ENCODE peak calls at places on chromosomes 2 and 18, in eight cellular contexts. Q, B, F, W, M, C, I and K are unnamed samples.

GRCh38 chr2:106115250-106115649 is 78.9 kb downstream of the UXS1 start:
- DNase-seq in Q (peak), B (peak), F (no peak), W (peak), M (no peak), C (peak), I (no peak), K (no peak)

GRCh38 chr18:64100136-64100922 is 48.6 kb downstream of the LINC00305 start:
- DNase-seq in Q (no peak), B (no peak), F (no peak), W (no peak), M (no peak), C (no peak), I (no peak), K (no peak)

GRCh38 chr2:105438104-105438929 is 39.5 kb upstream of the FHL2 start:
- DNase-seq in Q (no peak), B (peak), F (peak), W (no peak), M (no peak), C (peak), I (peak), K (no peak)

GRCh38 chr2:35787302-35788031 is 568.1 kb upstream of the CRIM1 start:
- DNase-seq in Q (no peak), B (no peak), F (no peak), W (no peak), M (no peak), C (no peak), I (no peak), K (no peak)

GRCh38 chr2:167596072-167596471 is 651.3 kb downstream of the STK39 start:
- DNase-seq in Q (no peak), B (no peak), F (no peak), W (no peak), M (no peak), C (no peak), I (no peak), K (no peak)

GRCh38 chr2:53711271-53711780 is 56.3 kb upstream of the CHAC2 start:
- DNase-seq in Q (no peak), B (no peak), F (no peak), W (no peak), M (no peak), C (no peak), I (no peak), K (no peak)

GRCh38 chr2:172662099-172662498 is 73.5 kb upstream of the RAPGEF4 start:
- DNase-seq in Q (no peak), B (peak), F (no peak), W (no peak), M (no peak), C (no peak), I (no peak), K (no peak)

GRCh38 chr18:58671941-58672565 is 788 bp downstream of the MALT1 start:
- DNase-seq in Q (peak), B (peak), F (no peak), W (peak), M (no peak), C (peak), I (no peak), K (no peak)

GRCh38 chr2:68284896-68285295 is 32.6 kb upstream of the PPP3R1 start:
- DNase-seq in Q (peak), B (peak), F (peak), W (peak), M (peak), C (peak), I (peak), K (no peak)

GRCh38 chr2:143128681-143129580 is at the start of gene ARHGAP15:
- DNase-seq in Q (no peak), B (no peak), F (peak), W (no peak), M (no peak), C (no peak), I (no peak), K (no peak)

GRCh38 chr2:30412392-30413321 is 34.4 kb upstream of the LCLAT1 start:
- DNase-seq in Q (no peak), B (peak), F (no peak), W (no peak), M (peak), C (peak), I (peak), K (no peak)

GRCh38 chr2:37827911-37828411 is 97.1 kb upstream of the RMDN2 start:
- DNase-seq in Q (peak), B (peak), F (no peak), W (peak), M (no peak), C (peak), I (no peak), K (no peak)

GRCh38 chr18:39455300-39455699 is 1889.7 kb upstream of the CELF4 start:
- DNase-seq in Q (peak), B (peak), F (no peak), W (peak), M (no peak), C (peak), I (no peak), K (no peak)

GRCh38 chr18:44036500-44036899 is 644.2 kb upstream of the SETBP1 start:
- DNase-seq in Q (no peak), B (peak), F (peak), W (peak), M (no peak), C (no peak), I (no peak), K (no peak)

GRCh38 chr2:9802576-9802993 is 40.7 kb upstream of the TAF1B start:
- DNase-seq in Q (no peak), B (no peak), F (no peak), W (peak), M (peak), C (no peak), I (no peak), K (no peak)

GRCh38 chr2:655626-656025 is 21.6 kb downstream of the TMEM18 start:
- DNase-seq in Q (no peak), B (peak), F (no peak), W (peak), M (no peak), C (peak), I (no peak), K (no peak)

GRCh38 chr2:120322329-120322728 is 23.6 kb upstream of the INHBB start:
- DNase-seq in Q (no peak), B (no peak), F (no peak), W (no peak), M (no peak), C (no peak), I (no peak), K (no peak)

GRCh38 chr2:136327162-136327852 is 209.4 kb upstream of the CXCR4 start:
- DNase-seq in Q (peak), B (peak), F (no peak), W (peak), M (no peak), C (peak), I (no peak), K (no peak)

GRCh38 chr2:118852605-118853128 is 5.2 kb upstream of the EN1 start:
- DNase-seq in Q (no peak), B (no peak), F (no peak), W (no peak), M (no peak), C (no peak), I (no peak), K (no peak)

GRCh38 chr2:1626271-1626681 is 118.0 kb downstream of the PXDN start:
- DNase-seq in Q (no peak), B (no peak), F (no peak), W (no peak), M (peak), C (peak), I (no peak), K (no peak)

GRCh38 chr2:215664847-215665525 is 229.1 kb upstream of the FN1 start:
- DNase-seq in Q (peak), B (peak), F (no peak), W (peak), M (no peak), C (peak), I (no peak), K (no peak)

GRCh38 chr2:128425216-128425615 is 106.5 kb upstream of the HS6ST1 start:
- DNase-seq in Q (no peak), B (no peak), F (no peak), W (no peak), M (peak), C (no peak), I (peak), K (no peak)

GRCh38 chr2:221518201-221518936 is 53.7 kb downstream of the EPHA4 start:
- DNase-seq in Q (peak), B (peak), F (no peak), W (peak), M (no peak), C (peak), I (no peak), K (no peak)

GRCh38 chr2:43605851-43606250 is 10.0 kb upstream of the THADA start:
- DNase-seq in Q (no peak), B (peak), F (no peak), W (no peak), M (no peak), C (peak), I (no peak), K (no peak)

GRCh38 chr2:112607680-112608438 is 23.4 kb downstream of the CHCHD5 start:
- DNase-seq in Q (no peak), B (no peak), F (no peak), W (no peak), M (peak), C (no peak), I (no peak), K (no peak)

GRCh38 chr2:155377178-155377780 is 678.8 kb downstream of the KCNJ3 start:
- DNase-seq in Q (peak), B (peak), F (no peak), W (peak), M (no peak), C (peak), I (no peak), K (no peak)

GRCh38 chr2:71850306-71850801 is 297.3 kb downstream of the CYP26B1 start:
- DNase-seq in Q (no peak), B (no peak), F (peak), W (no peak), M (no peak), C (no peak), I (no peak), K (no peak)

GRCh38 chr18:8084160-8084559 is 517.0 kb downstream of the PTPRM start:
- DNase-seq in Q (peak), B (peak), F (peak), W (peak), M (no peak), C (peak), I (no peak), K (peak)

GRCh38 chr2:128342550-128342949 is 23.9 kb upstream of the HS6ST1 start:
- DNase-seq in Q (no peak), B (no peak), F (no peak), W (no peak), M (no peak), C (no peak), I (no peak), K (no peak)

GRCh38 chr2:98944786-98945185 is 8.8 kb upstream of the CRACDL start:
- DNase-seq in Q (peak), B (peak), F (no peak), W (peak), M (no peak), C (no peak), I (no peak), K (no peak)

GRCh38 chr2:70716951-70717350 is 51.0 kb downstream of the ADD2 start:
- DNase-seq in Q (no peak), B (no peak), F (no peak), W (no peak), M (peak), C (no peak), I (no peak), K (no peak)

GRCh38 chr2:180472133-180472532 is 465.0 kb upstream of the CWC22 start:
- DNase-seq in Q (peak), B (peak), F (no peak), W (peak), M (no peak), C (peak), I (no peak), K (no peak)

GRCh38 chr2:224347181-224348051 is 54.5 kb downstream of the FAM124B start:
- DNase-seq in Q (peak), B (no peak), F (no peak), W (peak), M (no peak), C (peak), I (no peak), K (no peak)

GRCh38 chr18:79921984-79922965 is 29.2 kb downstream of the SLC66A2 start:
- DNase-seq in Q (no peak), B (no peak), F (no peak), W (no peak), M (peak), C (no peak), I (peak), K (no peak)

GRCh38 chr2:96839288-96839874 is 4.4 kb downstream of the ANKRD23 start:
- DNase-seq in Q (no peak), B (no peak), F (peak), W (no peak), M (no peak), C (no peak), I (no peak), K (no peak)

GRCh38 chr18:23311346-23312103 is 141.6 kb upstream of the RIOK3 start:
- DNase-seq in Q (peak), B (peak), F (peak), W (peak), M (no peak), C (peak), I (peak), K (no peak)

GRCh38 chr2:30252723-30253688 is 21.7 kb downstream of the LBH start:
- DNase-seq in Q (peak), B (peak), F (peak), W (peak), M (no peak), C (peak), I (peak), K (no peak)

GRCh38 chr2:103809946-103810345 is 1044.0 kb upstream of the POU3F3 start:
- DNase-seq in Q (no peak), B (no peak), F (no peak), W (peak), M (no peak), C (no peak), I (no peak), K (no peak)

GRCh38 chr18:5975111-5975622 is 79.8 kb upstream of the TMEM200C start:
- DNase-seq in Q (peak), B (peak), F (no peak), W (peak), M (no peak), C (peak), I (no peak), K (no peak)

GRCh38 chr18:47247036-47247832 is 4.2 kb downstream of the SKOR2 start:
- DNase-seq in Q (no peak), B (no peak), F (no peak), W (no peak), M (no peak), C (no peak), I (no peak), K (no peak)

GRCh38 chr18:47247833-47248609 is 3.4 kb downstream of the SKOR2 start:
- DNase-seq in Q (no peak), B (no peak), F (no peak), W (no peak), M (no peak), C (no peak), I (no peak), K (no peak)

GRCh38 chr18:47250415-47251046 is 929 bp downstream of the SKOR2 start:
- DNase-seq in Q (no peak), B (no peak), F (no peak), W (no peak), M (no peak), C (no peak), I (no peak), K (no peak)

GRCh38 chr18:47249602-47250001 is 1.9 kb downstream of the SKOR2 start:
- DNase-seq in Q (no peak), B (no peak), F (no peak), W (no peak), M (no peak), C (no peak), I (no peak), K (no peak)

GRCh38 chr18:47248610-47249343 is 2.7 kb downstream of the SKOR2 start:
- DNase-seq in Q (no peak), B (no peak), F (no peak), W (no peak), M (no peak), C (no peak), I (no peak), K (no peak)
- H3K4me3 ChIP-seq in Q (no peak), B (no peak), F (no peak), W (no peak), M (no peak), C (no peak), I (no peak), K (no peak)

GRCh38 chr2:55837073-55837472 is 86.5 kb downstream of the EFEMP1 start:
- DNase-seq in Q (no peak), B (no peak), F (no peak), W (no peak), M (no peak), C (no peak), I (no peak), K (peak)

GRCh38 chr2:55840460-55840859 is 83.1 kb downstream of the EFEMP1 start:
- DNase-seq in Q (no peak), B (no peak), F (no peak), W (no peak), M (no peak), C (no peak), I (no peak), K (no peak)

GRCh38 chr2:55842009-55842408 is 81.6 kb downstream of the EFEMP1 start:
- DNase-seq in Q (no peak), B (peak), F (no peak), W (peak), M (no peak), C (peak), I (no peak), K (no peak)

GRCh38 chr2:55838653-55839052 is 84.9 kb downstream of the EFEMP1 start:
- DNase-seq in Q (no peak), B (no peak), F (no peak), W (no peak), M (no peak), C (no peak), I (no peak), K (no peak)

DNA sequence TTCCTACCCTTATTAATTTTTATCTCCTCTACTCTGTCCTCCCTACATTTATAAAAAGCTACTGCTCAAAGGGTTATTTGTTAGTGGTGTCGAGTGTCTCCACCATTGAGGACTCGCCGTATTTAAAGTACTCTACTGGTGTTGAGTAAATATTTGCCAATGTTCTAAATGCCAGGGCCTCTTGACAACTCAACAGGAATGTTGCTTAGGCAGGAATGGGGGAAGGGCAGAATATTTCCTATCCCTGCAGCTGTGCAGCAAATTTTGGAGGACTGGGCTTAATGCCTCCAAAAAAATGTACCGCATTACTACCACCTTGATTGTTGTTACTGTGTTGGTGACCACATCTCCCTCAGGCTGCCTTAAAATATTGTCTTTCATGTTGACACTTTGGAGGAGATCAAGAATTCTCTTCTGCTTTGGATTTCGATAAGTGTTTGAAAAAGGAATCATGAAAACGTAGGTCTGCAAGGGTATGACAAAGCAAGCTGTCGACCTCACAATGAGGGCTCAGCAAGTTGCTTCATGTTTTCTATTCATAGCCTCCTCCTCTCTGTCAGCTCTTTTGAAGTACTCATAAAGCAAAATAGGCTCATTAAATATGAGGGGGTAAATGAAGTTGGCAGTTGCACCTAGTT is 84.3 kb downstream of the EFEMP1 start:
- DNase-seq in Q (peak), B (peak), F (no peak), W (no peak), M (no peak), C (no peak), I (no peak), K (no peak)
- H3K4me3 ChIP-seq in Q (no peak), B (no peak), F (no peak), W (no peak), M (no peak), C (no peak), I (no peak), K (no peak)

DNA sequence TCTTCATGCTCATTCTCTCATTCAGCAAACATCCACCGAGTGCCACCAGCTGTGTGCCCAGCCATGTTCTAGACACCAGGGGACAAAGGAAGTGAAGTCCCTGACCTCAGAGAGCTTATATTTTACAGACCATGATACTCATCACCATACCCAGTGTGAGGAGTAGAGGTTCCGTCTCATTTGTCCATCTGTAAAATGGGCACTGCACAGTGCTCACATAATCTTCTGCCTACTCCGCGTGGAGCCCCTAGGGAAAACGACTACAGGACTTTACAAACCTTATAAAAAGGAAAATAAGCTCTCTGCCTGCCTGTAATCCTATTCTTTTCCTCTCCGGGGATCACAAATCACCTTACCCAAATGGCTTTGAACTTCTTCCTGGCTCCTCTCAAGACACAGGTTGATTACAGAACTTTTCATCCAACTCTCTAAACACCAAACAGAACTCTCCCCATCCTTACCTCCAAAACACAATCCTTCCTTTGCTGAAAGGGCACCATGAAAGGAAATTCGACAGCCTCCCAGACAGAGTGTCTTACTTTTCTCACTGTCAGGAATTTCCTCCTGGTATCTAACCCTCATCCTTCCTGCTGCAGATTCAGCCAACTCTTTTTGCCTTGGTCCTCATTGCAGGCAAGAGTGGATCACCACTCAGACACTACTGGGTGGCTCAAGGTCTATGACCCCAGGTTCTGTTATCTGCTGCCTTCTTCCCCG is 99.5 kb downstream of the TNS1 start:
- DNase-seq in Q (no peak), B (no peak), F (no peak), W (no peak), M (no peak), C (no peak), I (no peak), K (no peak)
- H3K4me3 ChIP-seq in Q (no peak), B (no peak), F (no peak), W (no peak), M (no peak), C (no peak), I (no peak), K (no peak)

GRCh38 chr18:76487782-76488181 is 7.3 kb downstream of the ZNF516 start:
- DNase-seq in Q (no peak), B (no peak), F (no peak), W (no peak), M (no peak), C (no peak), I (no peak), K (no peak)
- H3K4me3 ChIP-seq in Q (no peak), B (peak), F (no peak), W (no peak), M (no peak), C (peak), I (peak), K (no peak)